ENCODE peak calls at places on chromosome X, in five cellular contexts. L is upper lobe of right lung, W is spleen, T is neural progenitor cell, G is left ventricle myocardium inferior. A is an unnamed sample. For H3K36me3, the result is how much of the 10 kb centered on the place peaks cover.

GRCh38 chrX:96372313-96373046 is 312.2 kb upstream of the DIAPH2 start:
- DNase-seq in L (no peak), W (no peak), T (peak), G (no peak), A (no peak)

GRCh38 chrX:40201486-40201885 is 103.7 kb upstream of the BCOR start:
- DNase-seq in L (no peak), W (no peak), T (peak), G (no peak), A (no peak)

GRCh38 chrX:76428243-76429130 is 977 bp downstream of the MAGEE1 start:
- DNase-seq in L (peak), W (peak), T (peak), G (no peak), A (peak)

GRCh38 chrX:138925330-138925729 is 213.8 kb upstream of the FGF13 start:
- DNase-seq in L (no peak), W (no peak), T (no peak), G (no peak), A (no peak)

GRCh38 chrX:125203737-125204578 is 115.7 kb upstream of the TEX13C start:
- DNase-seq in L (peak), W (peak), T (peak), G (peak), A (peak)

GRCh38 chrX:44903107-44903506 is 30.1 kb downstream of the KDM6A start:
- DNase-seq in L (no peak), W (no peak), T (no peak), G (no peak), A (no peak)

GRCh38 chrX:13090261-13091110 is 46.1 kb upstream of the FAM9C start:
- DNase-seq in L (no peak), W (no peak), T (no peak), G (no peak), A (no peak)

GRCh38 chrX:134782796-134783195 is 124.5 kb upstream of the PLAC1 start:
- DNase-seq in L (no peak), W (no peak), T (peak), G (no peak), A (no peak)

GRCh38 chrX:145190801-145191389 is 56.4 kb upstream of the SPANXN1 start:
- DNase-seq in L (no peak), W (no peak), T (peak), G (no peak), A (no peak)

GRCh38 chrX:118988913-118989312 is 14.5 kb downstream of the LONRF3 start:
- DNase-seq in L (no peak), W (no peak), T (no peak), G (no peak), A (no peak)

GRCh38 chrX:73401591-73402266 is 45.1 kb upstream of the CDX4 start:
- DNase-seq in L (no peak), W (no peak), T (peak), G (no peak), A (no peak)

GRCh38 chrX:65706041-65706828 is 38.8 kb downstream of the MSN start:
- DNase-seq in L (no peak), W (no peak), T (no peak), G (peak), A (no peak)

GRCh38 chrX:124230573-124231300 is 101.7 kb upstream of the TEX13D start:
- DNase-seq in L (no peak), W (no peak), T (peak), G (no peak), A (no peak)

GRCh38 chrX:39950035-39950688 is 147.6 kb downstream of the BCOR start:
- DNase-seq in L (no peak), W (peak), T (no peak), G (no peak), A (no peak)

GRCh38 chrX:56232221-56233082 is at the start of gene KLF8:
- DNase-seq in L (peak), W (no peak), T (peak), G (peak), A (peak)

GRCh38 chrX:18674417-18674787 is 2.5 kb upstream of the RS1 start:
- DNase-seq in L (peak), W (peak), T (peak), G (peak), A (peak)

GRCh38 chrX:130051176-130051845 is 59.0 kb downstream of the ELF4 start:
- DNase-seq in L (no peak), W (no peak), T (no peak), G (no peak), A (no peak)

GRCh38 chrX:49838374-49838773 is 9.3 kb downstream of the PAGE4 start:
- DNase-seq in L (no peak), W (no peak), T (peak), G (no peak), A (no peak)

GRCh38 chrX:11770320-11770719 is 12.3 kb downstream of the MSL3 start:
- DNase-seq in L (no peak), W (peak), T (peak), G (no peak), A (peak)

GRCh38 chrX:55057691-55058249 is 17.1 kb upstream of the PAGE2B start:
- DNase-seq in L (no peak), W (no peak), T (peak), G (no peak), A (no peak)

GRCh38 chrX:129939986-129940385 is 34.0 kb downstream of the UTP14A start:
- DNase-seq in L (no peak), W (no peak), T (peak), G (peak), A (no peak)

GRCh38 chrX:69991685-69992084 is 58.1 kb downstream of the AWAT2 start:
- DNase-seq in L (no peak), W (no peak), T (no peak), G (no peak), A (no peak)

GRCh38 chrX:73765776-73766465 is 202.9 kb downstream of the CHIC1 start:
- DNase-seq in L (no peak), W (no peak), T (no peak), G (no peak), A (no peak)

GRCh38 chrX:150200820-150201287 is 162.3 kb upstream of the MAMLD1 start:
- DNase-seq in L (no peak), W (peak), T (no peak), G (no peak), A (peak)

GRCh38 chrX:150200361-150200760 is 162.8 kb upstream of the MAMLD1 start:
- DNase-seq in L (no peak), W (peak), T (no peak), G (no peak), A (no peak)

GRCh38 chrX:150198776-150199175 is 164.3 kb upstream of the MAMLD1 start:
- DNase-seq in L (no peak), W (no peak), T (no peak), G (no peak), A (no peak)

GRCh38 chrX:150199181-150199580 is 163.9 kb upstream of the MAMLD1 start:
- DNase-seq in L (no peak), W (peak), T (no peak), G (no peak), A (no peak)

DNA sequence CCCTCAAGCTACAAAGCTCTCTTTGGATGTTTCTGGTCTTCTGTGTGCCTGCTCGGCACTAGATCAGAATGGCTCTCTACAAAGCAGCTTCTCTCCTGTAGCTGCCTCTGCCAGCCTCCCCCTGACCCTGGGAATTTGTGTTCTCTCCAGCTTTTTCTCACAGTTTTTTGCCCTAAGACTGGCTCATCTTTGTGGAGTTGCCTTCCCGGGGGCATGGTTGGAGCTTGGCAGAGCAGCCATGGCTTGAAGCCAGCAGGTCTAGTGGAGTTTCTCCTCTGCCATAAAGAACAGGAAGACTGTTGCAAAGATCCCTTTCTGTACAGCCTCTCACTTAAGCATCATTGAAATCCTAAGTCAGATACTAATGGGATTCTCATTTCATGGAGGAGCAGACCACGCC is 163.3 kb upstream of the MAMLD1 start:
- DNase-seq in L (no peak), W (peak), T (no peak), G (no peak), A (no peak)
- H3K27ac ChIP-seq in L (no peak), W (no peak), T (no peak), G (no peak), A (no peak)

GRCh38 chrX:101037231-101037630 is 14.7 kb downstream of the TRMT2B start:
- DNase-seq in L (no peak), W (no peak), T (no peak), G (no peak), A (no peak)
- H3K36me3 ChIP-seq in L (under half), W (half or more), T (under half), G (under half), A (half or more)

GRCh38 chrX:101450052-101450451 is 35.2 kb upstream of the ARMCX4 start:
- DNase-seq in L (no peak), W (no peak), T (no peak), G (no peak), A (no peak)
- H3K27ac ChIP-seq in L (no peak), W (no peak), T (no peak), G (no peak), A (no peak)

GRCh38 chrX:153465691-153466380 is 4.5 kb downstream of the HAUS7 start:
- DNase-seq in L (no peak), W (no peak), T (no peak), G (no peak), A (no peak)
- H3K36me3 ChIP-seq in L (under half), W (half or more), T (under half), G (under half), A (under half)

DNA sequence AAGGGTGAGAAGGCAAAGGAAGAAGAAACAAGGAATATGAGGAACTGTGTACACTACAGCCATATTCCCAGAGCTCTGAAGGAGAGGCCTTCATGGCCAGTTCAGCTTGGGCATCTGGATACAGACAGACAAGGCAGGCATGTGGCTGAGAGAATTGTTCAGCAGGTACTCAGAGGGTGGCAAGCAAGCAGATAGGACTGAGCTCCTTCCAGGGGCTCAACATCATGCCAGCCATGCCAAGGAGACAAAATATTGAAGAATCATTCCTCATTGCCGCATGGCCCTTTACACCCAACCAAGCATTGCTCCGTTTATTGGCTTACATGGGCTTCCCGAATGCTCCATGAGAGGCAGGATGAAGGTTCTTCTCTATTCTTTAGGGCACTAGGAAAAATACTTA is 78.5 kb upstream of the EFNB1 start:
- DNase-seq in L (no peak), W (no peak), T (no peak), G (no peak), A (no peak)
- H3K27ac ChIP-seq in L (no peak), W (no peak), T (no peak), G (no peak), A (no peak)

GRCh38 chrX:154436290-154436596 is 711 bp upstream of the GDI1 start:
- DNase-seq in L (no peak), W (no peak), T (no peak), G (no peak), A (no peak)

GRCh38 chrX:154437398-154437752 is 421 bp downstream of the GDI1 start:
- DNase-seq in L (no peak), W (no peak), T (no peak), G (no peak), A (no peak)

GRCh38 chrX:154436597-154437397 is at the start of gene GDI1:
- DNase-seq in L (peak), W (peak), T (peak), G (peak), A (peak)

GRCh38 chrX:154439841-154440240 is 2.9 kb downstream of the GDI1 start:
- DNase-seq in L (no peak), W (no peak), T (no peak), G (no peak), A (no peak)

DNA sequence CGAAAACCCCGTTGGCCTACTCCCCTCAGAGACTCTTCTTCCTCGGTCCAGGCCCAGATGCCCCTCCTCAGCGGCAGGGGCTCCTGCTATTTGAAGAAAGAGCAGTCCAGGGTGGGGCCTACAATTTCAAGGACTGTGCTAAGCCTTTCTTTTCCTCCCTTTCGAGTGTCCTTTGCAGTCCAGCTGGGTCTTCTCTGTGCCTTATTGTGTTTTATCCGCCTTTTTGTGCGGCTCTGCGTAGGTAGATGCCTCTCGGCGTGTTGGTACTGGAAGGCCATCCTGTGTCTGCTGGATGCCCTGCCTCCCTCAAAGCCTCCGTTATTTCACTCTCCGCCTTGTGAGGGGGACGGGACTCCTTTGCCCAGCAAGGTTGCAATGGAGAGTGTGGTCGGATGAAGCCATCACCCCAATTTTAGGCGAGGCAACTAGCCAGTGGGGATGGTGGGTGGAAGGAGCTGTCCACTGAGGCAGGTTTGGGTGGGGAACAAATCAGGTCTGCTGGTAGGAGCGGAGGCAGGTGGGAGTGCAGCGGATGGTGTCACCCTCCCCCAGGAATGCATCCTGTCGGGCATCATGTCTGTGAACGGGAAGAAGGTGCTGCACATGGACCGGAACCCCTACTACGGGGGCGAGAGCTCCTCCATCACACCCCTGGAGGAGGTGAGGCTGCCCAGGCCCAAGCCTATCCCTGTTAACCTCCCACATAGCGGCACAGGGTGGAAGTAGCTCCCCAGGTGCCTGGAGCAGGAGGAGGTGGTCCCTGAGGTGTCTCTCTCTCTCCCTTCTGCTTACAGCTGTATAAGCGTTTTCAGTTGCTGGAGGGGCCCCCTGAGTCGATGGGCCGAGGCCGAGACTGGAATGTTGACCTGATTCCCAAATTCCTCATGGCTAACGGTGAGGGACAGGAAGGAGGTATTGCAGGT is 1.3 kb downstream of the GDI1 start:
- DNase-seq in L (no peak), W (no peak), T (no peak), G (no peak), A (no peak)
- H3K36me3 ChIP-seq in L (under half), W (half or more), T (under half), G (under half), A (half or more)

DNA sequence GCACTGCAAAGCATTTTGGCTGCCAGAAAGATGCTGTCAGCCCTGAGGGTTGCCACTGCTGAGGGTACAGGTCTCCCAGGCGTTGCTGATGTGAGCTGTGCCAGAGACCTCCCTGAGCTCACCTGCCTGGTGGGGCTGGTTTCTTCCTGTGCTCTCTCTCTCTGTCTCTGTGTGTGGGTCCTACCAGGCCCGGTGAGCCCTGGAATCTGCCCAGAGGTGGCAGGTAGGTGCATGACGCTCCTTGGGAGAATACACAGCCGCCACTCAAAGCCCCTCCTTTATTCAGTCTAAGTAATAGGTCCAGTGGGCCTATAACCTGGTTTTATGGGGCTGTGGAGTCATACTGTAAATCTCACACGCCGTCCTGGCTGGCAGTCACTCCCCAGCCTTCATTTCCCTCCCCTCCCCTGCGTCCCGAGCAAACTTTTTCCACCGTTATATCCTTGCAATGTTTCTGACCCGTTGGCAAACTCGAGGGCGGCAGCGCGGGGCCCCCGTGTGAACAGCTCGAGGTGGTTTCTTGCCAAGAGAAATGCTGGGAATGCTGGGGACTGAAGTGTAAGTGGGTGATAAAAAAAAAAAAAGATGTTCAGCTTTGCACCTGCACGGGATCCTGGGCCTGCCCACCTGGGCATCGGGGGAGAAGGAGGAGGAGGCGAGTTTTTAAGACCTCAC is 245.9 kb downstream of the CRLF2 start:
- DNase-seq in L (no peak), W (no peak), T (no peak), G (no peak), A (no peak)
- H3K27ac ChIP-seq in L (no peak), W (no peak), T (no peak), G (no peak), A (no peak)

DNA sequence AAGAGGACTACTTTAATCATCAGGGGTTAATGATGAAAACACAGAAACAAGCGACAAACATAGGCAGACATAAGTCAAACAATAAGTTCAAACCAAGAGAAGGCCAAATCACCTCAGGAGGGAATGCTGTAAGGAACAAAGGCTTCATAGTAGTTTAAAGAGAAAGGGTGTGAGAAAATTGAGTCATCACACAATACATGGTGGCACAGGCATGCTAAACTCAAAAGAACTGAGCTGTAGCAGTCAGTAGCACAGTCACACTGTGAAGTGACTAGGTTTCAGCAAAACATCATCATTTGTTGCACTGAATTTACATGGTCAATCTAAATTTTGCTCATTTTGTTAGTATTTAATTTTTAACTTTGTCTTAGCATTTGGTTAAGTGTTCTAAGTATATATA is 24.2 kb downstream of the SMC1A start:
- DNase-seq in L (no peak), W (no peak), T (no peak), G (no peak), A (no peak)
- H3K36me3 ChIP-seq in L (under half), W (half or more), T (under half), G (under half), A (half or more)

DNA sequence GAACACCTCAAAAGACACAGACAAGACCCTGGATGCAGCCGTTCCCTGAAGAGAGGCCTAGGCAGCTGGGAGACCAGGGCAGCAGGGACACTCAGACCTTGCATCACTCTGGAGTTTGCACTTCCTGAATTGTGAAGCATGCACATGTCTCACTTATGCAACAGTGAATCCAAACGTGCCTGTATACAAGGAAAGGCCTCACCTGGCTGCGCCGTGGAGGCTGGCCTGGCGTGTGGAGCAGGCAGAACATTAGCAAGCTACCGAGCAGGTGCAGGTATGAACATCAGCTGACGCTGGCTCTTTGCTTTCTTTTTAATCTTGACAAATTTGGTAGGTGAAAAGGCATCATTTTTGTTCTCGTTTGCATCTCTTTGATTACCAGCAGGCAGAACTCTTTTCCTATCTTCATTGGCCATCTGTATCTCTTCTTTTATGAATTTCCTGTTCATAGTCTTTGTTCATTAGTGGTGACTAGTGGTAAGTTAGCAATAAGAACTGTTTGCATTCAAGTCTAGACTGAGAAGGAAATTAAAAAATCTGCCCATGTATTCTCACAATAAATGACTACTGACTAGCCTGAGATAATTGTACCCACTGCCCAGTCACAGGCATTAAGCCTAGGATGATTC is 37.2 kb upstream of the IRAK1 start:
- DNase-seq in L (no peak), W (no peak), T (no peak), G (no peak), A (no peak)
- H3K27ac ChIP-seq in L (no peak), W (peak), T (no peak), G (peak), A (no peak)

DNA sequence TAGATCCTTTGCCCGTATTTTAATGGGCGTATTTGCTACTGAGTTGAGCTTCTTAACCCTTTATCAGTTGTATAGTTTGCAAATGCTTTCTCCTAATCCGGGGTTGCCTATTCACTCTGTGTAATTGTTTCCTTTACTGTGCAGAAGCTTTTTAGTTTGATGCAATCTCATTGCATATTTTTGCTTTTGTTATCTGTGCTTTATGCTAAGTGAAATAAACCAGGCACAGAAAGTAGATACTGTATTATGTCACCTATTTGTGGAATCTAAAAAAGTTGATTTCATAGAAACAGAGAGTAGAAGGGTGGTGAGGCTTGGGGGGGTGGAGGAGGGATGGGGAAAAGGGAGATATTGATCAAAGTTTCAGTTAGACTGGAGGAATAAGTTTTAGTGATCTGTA is 17.7 kb downstream of the OGT start:
- DNase-seq in L (no peak), W (no peak), T (no peak), G (no peak), A (no peak)
- H3K36me3 ChIP-seq in L (under half), W (half or more), T (under half), G (half or more), A (half or more)